ENCODE peak calls at places on chromosomes 16 and 17, in nine cellular contexts. F is fibroblast of pulmonary artery, J is coronary artery, Z is cardiac muscle cell, U is tibial nerve, Y is cardiac fibroblast, N is BJ, V is nephron progenitor cell, A is body of pancreas. I is an unnamed sample.

GRCh38 chr17:47224971-47225370 is 15.8 kb downstream of the MYL4 start:
- DNase-seq in F (no peak), J (no peak), Z (no peak), U (no peak), Y (no peak), N (no peak), V (no peak), A (no peak), I (no peak)

GRCh38 chr16:3268294-3268693 is 11.9 kb upstream of the MEFV start:
- DNase-seq in F (no peak), J (no peak), Z (no peak), U (no peak), Y (no peak), N (no peak), V (no peak), A (no peak), I (no peak)

GRCh38 chr17:72414032-72414396 is 293.2 kb downstream of the SOX9 start:
- DNase-seq in F (no peak), J (no peak), Z (no peak), U (no peak), Y (no peak), N (no peak), V (no peak), A (no peak), I (no peak)

GRCh38 chr17:77291591-77292386 is 151.0 kb downstream of the SEC14L1 start:
- DNase-seq in F (no peak), J (no peak), Z (no peak), U (no peak), Y (no peak), N (no peak), V (no peak), A (no peak), I (no peak)

GRCh38 chr16:31131416-31131815 is 4.1 kb downstream of the PRSS8 start:
- DNase-seq in F (no peak), J (no peak), Z (no peak), U (no peak), Y (no peak), N (no peak), V (no peak), A (no peak), I (no peak)

GRCh38 chr16:66240996-66241395 is 125.5 kb upstream of the CDH5 start:
- DNase-seq in F (no peak), J (no peak), Z (no peak), U (no peak), Y (peak; percentile 27), N (no peak), V (no peak), A (no peak), I (no peak)

GRCh38 chr17:78780852-78781338 is 1.2 kb downstream of the CYTH1 start:
- DNase-seq in F (no peak), J (no peak), Z (no peak), U (no peak), Y (no peak), N (no peak), V (no peak), A (no peak), I (no peak)

GRCh38 chr16:2339521-2340484 is 725 bp downstream of the ABCA3 start:
- DNase-seq in F (no peak), J (no peak), Z (peak; percentile 12), U (peak; percentile 8), Y (peak; percentile 4), N (no peak), V (peak; percentile 61), A (peak; percentile 74), I (peak; percentile 50)

GRCh38 chr17:80454557-80455327 is 21.7 kb downstream of the NPTX1 start:
- DNase-seq in F (peak; percentile 97), J (peak; percentile 96), Z (peak; percentile 98), U (peak; percentile 89), Y (peak; percentile 98), N (peak; percentile 77), V (peak; percentile 95), A (peak; percentile 96), I (peak; percentile 93)

GRCh38 chr17:954431-955164 is 25.0 kb downstream of the NXN start:
- DNase-seq in F (peak; percentile 46), J (no peak), Z (peak; percentile 37), U (no peak), Y (peak; percentile 56), N (no peak), V (peak; percentile 36), A (no peak), I (no peak)

GRCh38 chr17:58666858-58667267 is 25.0 kb downstream of the TEX14 start:
- DNase-seq in F (peak; percentile 95), J (peak; percentile 76), Z (peak; percentile 94), U (peak; percentile 63), Y (peak; percentile 91), N (no peak), V (no peak), A (peak; percentile 62), I (no peak)

GRCh38 chr17:10177921-10178788 is 20.3 kb downstream of the GAS7 start:
- DNase-seq in F (peak; percentile 34), J (no peak), Z (peak; percentile 62), U (no peak), Y (peak; percentile 57), N (no peak), V (no peak), A (no peak), I (no peak)

GRCh38 chr16:15874745-15875314 is 13.6 kb downstream of the CEP20 start:
- DNase-seq in F (peak; percentile 84), J (no peak), Z (peak; percentile 82), U (peak; percentile 61), Y (peak; percentile 84), N (no peak), V (peak; percentile 41), A (peak; percentile 71), I (peak; percentile 43)

GRCh38 chr17:14302421-14303099 is 1.7 kb downstream of the HS3ST3B1 start:
- DNase-seq in F (peak; percentile 83), J (no peak), Z (peak; percentile 92), U (peak; percentile 56), Y (peak; percentile 90), N (no peak), V (peak; percentile 89), A (peak; percentile 90), I (peak; percentile 76)

GRCh38 chr17:18850679-18851078 is 7.3 kb upstream of the PRPSAP2 start:
- DNase-seq in F (no peak), J (no peak), Z (no peak), U (no peak), Y (no peak), N (no peak), V (no peak), A (no peak), I (no peak)

GRCh38 chr17:18854956-18855355 is 3.0 kb upstream of the PRPSAP2 start:
- DNase-seq in F (no peak), J (peak; percentile 56), Z (no peak), U (no peak), Y (no peak), N (no peak), V (no peak), A (no peak), I (no peak)

GRCh38 chr17:18855831-18856624 is 1.9 kb upstream of the PRPSAP2 start:
- DNase-seq in F (peak; percentile 95), J (peak; percentile 96), Z (peak; percentile 96), U (peak; percentile 95), Y (peak; percentile 95), N (peak; percentile 76), V (peak; percentile 85), A (peak; percentile 94), I (peak; percentile 75)

DNA sequence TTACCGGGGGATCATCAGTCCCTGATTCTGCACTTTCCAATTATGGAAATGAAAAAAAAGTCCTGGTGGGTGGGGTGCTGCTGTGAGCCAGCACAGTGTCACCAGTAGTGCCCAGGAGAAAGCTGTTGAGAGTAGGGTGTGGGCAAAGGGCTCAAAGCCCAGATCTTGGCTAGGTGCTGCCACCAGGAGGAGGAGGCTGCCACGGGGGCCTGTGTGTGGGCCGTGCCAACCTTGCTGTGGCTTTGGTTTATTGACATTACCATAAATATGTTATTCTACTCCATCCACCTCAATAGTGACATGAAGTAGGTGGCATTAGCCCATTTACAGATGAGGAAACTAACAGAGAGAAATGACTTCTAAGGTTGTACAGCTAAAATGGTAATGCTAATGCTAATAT is 6.7 kb upstream of the PRPSAP2 start:
- DNase-seq in F (no peak), J (no peak), Z (no peak), U (no peak), Y (no peak), N (no peak), V (no peak), A (no peak), I (no peak)
- TF ChIP-seq CTCF in F (no peak), J (no peak), Z (no peak), U (no peak), Y (no peak), N (no peak), V (no peak), A (no peak), I (no peak)

DNA sequence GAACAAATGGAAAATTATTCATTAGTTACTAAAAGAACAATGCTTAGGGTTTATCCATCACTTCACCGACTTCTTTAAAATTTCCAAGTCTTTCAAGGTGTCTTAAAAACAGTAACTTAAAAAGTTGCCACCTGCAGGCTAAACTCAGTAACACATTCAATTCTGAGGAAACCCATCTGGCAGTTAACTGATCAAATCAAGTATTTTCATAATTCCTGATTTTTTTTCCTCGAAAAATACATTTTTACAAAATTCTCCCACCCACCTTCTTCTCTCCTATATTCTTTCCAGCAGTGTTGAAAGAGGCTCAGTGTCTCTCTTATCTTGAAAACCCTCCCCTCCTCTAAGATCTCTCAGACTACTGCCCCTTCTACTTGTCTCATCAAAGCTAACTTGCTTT is 29.9 kb downstream of the PARN start:
- DNase-seq in F (peak; percentile 61), J (no peak), Z (peak; percentile 51), U (peak; percentile 34), Y (peak; percentile 61), N (no peak), V (no peak), A (no peak), I (no peak)
- TF ChIP-seq CTCF in F (peak; percentile 52), J (no peak), Z (peak; percentile 46), U (peak; percentile 32), Y (peak; percentile 48), N (peak; percentile 46), V (peak; percentile 55), A (peak; percentile 47), I (peak; percentile 69)

DNA sequence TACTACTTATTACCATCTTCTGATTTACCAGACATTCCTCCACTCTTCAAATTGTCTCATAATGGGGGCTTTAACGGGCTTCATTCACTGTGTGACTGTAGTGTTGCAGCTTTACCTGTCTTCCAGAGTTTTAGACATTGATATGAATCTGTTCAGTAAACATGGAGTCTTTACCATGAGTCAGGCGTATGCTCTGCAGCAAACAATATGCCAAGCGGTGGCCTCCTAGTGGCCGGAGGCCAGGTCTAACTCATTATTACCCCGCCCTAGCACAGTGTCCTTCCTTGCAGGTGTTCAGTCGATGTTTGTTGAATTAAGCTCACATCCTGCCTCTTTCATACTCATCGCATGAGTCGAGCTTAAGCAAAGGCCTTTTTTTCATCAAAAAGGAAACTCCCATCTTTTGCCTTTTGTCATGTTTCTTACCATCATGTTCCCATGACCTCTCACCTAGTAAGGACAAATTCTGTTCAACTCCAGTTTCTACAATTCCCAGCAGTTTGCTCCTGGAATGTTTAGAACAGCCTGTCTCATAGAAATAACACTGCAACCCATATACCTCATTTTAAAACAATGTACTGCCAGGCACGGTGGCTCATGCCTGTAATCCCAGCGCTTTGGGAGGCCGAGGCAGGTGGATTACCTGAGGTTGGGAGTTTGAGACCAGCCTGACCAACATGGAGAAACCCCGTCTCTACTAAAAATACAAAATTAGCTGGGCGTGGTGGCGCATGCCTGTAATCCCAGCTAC is 39.4 kb downstream of the TUBD1 start:
- DNase-seq in F (peak; percentile 92), J (no peak), Z (peak; percentile 76), U (no peak), Y (peak; percentile 84), N (no peak), V (no peak), A (peak; percentile 86), I (peak; percentile 11)
- TF ChIP-seq CTCF in F (peak; percentile 50), J (no peak), Z (peak; percentile 37), U (peak; percentile 17), Y (peak; percentile 67), N (peak; percentile 37), V (no peak), A (peak; percentile 72), I (peak; percentile 61)

GRCh38 chr16:50781518-50781917 is 39.6 kb downstream of the CYLD start:
- DNase-seq in F (no peak), J (no peak), Z (no peak), U (no peak), Y (no peak), N (no peak), V (no peak), A (no peak), I (no peak)
- TF ChIP-seq CTCF in F (no peak), J (no peak), Z (no peak), U (no peak), Y (no peak), N (no peak), V (no peak), A (no peak), I (no peak)